ENCODE peak calls at places on chromosomes 2 and 18, in four cellular contexts. L is brain microvascular endothelial cell, Q is cardiac muscle cell, C is A673. F is an unnamed sample.

GRCh38 chr2:231604101-231604684 is 11.5 kb downstream of the TEX44 start:
- DNase-seq in C (no peak), Q (no peak), L (no peak), F (peak; percentile 75)

GRCh38 chr18:78737006-78737915 is 242.4 kb upstream of the SALL3 start:
- DNase-seq in Q (no peak), C (no peak), L (no peak), F (peak; percentile 2)

GRCh38 chr2:71528221-71528620 is 74.9 kb downstream of the DYSF start:
- DNase-seq in C (no peak), L (no peak), Q (no peak), F (no peak)

GRCh38 chr2:177603734-177604133 is 211.2 kb downstream of the AGPS start:
- DNase-seq in Q (no peak), C (no peak), L (no peak), F (no peak)

GRCh38 chr2:32668254-32668653 is 40.4 kb downstream of the TTC27 start:
- DNase-seq in C (no peak), Q (no peak), L (no peak), F (no peak)

GRCh38 chr2:65388051-65388531 is 44.3 kb downstream of the SPRED2 start:
- DNase-seq in C (no peak), Q (no peak), L (no peak), F (no peak)

GRCh38 chr2:117958186-117958585 is 55.7 kb downstream of the CCDC93 start:
- DNase-seq in Q (peak; percentile 66), L (peak; percentile 73), C (no peak), F (no peak)

GRCh38 chr18:2139676-2140075 is 431.6 kb downstream of the METTL4 start:
- DNase-seq in L (no peak), Q (peak; percentile 68), C (no peak), F (no peak)

GRCh38 chr2:112777036-112777435 is 7.3 kb downstream of the IL1A start:
- DNase-seq in C (no peak), Q (no peak), L (no peak), F (no peak)

GRCh38 chr2:63834401-63834800 is 7.3 kb upstream of the UGP2 start:
- DNase-seq in L (no peak), C (no peak), Q (no peak), F (no peak)

GRCh38 chr2:176468471-176468870 is 199.2 kb downstream of the MTX2 start:
- DNase-seq in Q (no peak), L (no peak), C (peak; percentile 48), F (no peak)

GRCh38 chr2:24825883-24826800 is 32.9 kb downstream of the CENPO start:
- DNase-seq in L (no peak), Q (peak; percentile 27), C (no peak), F (no peak)

GRCh38 chr2:237201461-237202287 is 116.0 kb downstream of the COPS8 start:
- DNase-seq in C (no peak), L (peak; percentile 84), Q (peak; percentile 81), F (peak; percentile 49)

GRCh38 chr2:45869165-45869501 is 217.7 kb downstream of the PRKCE start:
- DNase-seq in C (no peak), L (peak; percentile 37), Q (peak; percentile 27), F (no peak)

GRCh38 chr2:37636209-37637077 is 35.0 kb downstream of the CDC42EP3 start:
- DNase-seq in C (no peak), Q (no peak), L (no peak), F (no peak)

GRCh38 chr2:37633838-37634237 is 37.6 kb downstream of the CDC42EP3 start:
- DNase-seq in L (no peak), C (no peak), Q (no peak), F (no peak)

GRCh38 chr2:37635359-37636208 is 35.9 kb downstream of the CDC42EP3 start:
- DNase-seq in L (peak; percentile 90), Q (peak; percentile 86), C (no peak), F (no peak)

GRCh38 chr2:37633234-37633633 is 38.2 kb downstream of the CDC42EP3 start:
- DNase-seq in Q (no peak), C (no peak), L (no peak), F (no peak)

GRCh38 chr2:37634914-37635358 is 36.5 kb downstream of the CDC42EP3 start:
- DNase-seq in L (no peak), Q (no peak), C (no peak), F (no peak)
- H3K27ac ChIP-seq in L (peak overlapping the region; percentile 42), Q (no peak overlapping the region), C (no peak overlapping the region), F (peak overlapping the region; percentile 26)

GRCh38 chr2:170235860-170236638 is 58.1 kb downstream of the MYO3B start:
- DNase-seq in Q (peak; percentile 68), L (peak; percentile 56), C (peak; percentile 80), F (peak; percentile 20)
- H3K27ac ChIP-seq in Q (no peak overlapping the region), L (no peak overlapping the region), C (no peak overlapping the region), F (no peak overlapping the region)

GRCh38 chr2:132645943-132646804 is 23.8 kb downstream of the LYPD1 start:
- DNase-seq in C (no peak), Q (no peak), L (no peak), F (no peak)
- H3K27ac ChIP-seq in C (no peak overlapping the region), Q (no peak overlapping the region), L (no peak overlapping the region), F (no peak overlapping the region)

GRCh38 chr18:23693849-23694248 is 4.6 kb downstream of the LAMA3 start:
- DNase-seq in C (no peak), Q (no peak), L (no peak), F (no peak)
- H3K27ac ChIP-seq in C (no peak overlapping the region), Q (no peak overlapping the region), L (no peak overlapping the region), F (no peak overlapping the region)

GRCh38 chr2:219471476-219472371 is 27.0 kb upstream of the GMPPA start:
- DNase-seq in L (no peak), C (no peak), Q (no peak), F (no peak)

GRCh38 chr2:219474285-219475060 is 24.2 kb upstream of the GMPPA start:
- DNase-seq in C (no peak), L (no peak), Q (no peak), F (no peak)

GRCh38 chr2:219472629-219473187 is 26.0 kb upstream of the GMPPA start:
- DNase-seq in L (no peak), C (no peak), Q (no peak), F (no peak)

GRCh38 chr2:219475278-219475677 is 23.4 kb upstream of the GMPPA start:
- DNase-seq in L (no peak), Q (no peak), C (no peak), F (no peak)

GRCh38 chr2:219473511-219473910 is 25.2 kb upstream of the GMPPA start:
- DNase-seq in Q (no peak), C (no peak), L (no peak), F (no peak)
- H3K27ac ChIP-seq in Q (peak overlapping the region; percentile 61), C (no peak overlapping the region), L (no peak overlapping the region), F (no peak overlapping the region)

GRCh38 chr18:44803019-44803650 is 122.4 kb downstream of the SETBP1 start:
- DNase-seq in Q (peak; percentile 42), C (no peak), L (peak; percentile 85), F (peak; percentile 62)
- H3K27ac ChIP-seq in Q (peak overlapping the region; percentile 99), C (no peak overlapping the region), L (peak overlapping the region; percentile 44), F (peak overlapping the region; percentile 96)

GRCh38 chr2:119429225-119430000 is 2.2 kb upstream of the TMEM37 start:
- DNase-seq in C (peak; percentile 72), L (no peak), Q (peak; percentile 58), F (no peak)

GRCh38 chr2:119427756-119428155 is 3.9 kb upstream of the TMEM37 start:
- DNase-seq in Q (no peak), C (no peak), L (no peak), F (no peak)

GRCh38 chr2:119430023-119430498 is 1.6 kb upstream of the TMEM37 start:
- DNase-seq in L (no peak), Q (no peak), C (no peak), F (no peak)

GRCh38 chr2:119426801-119427395 is 4.8 kb upstream of the TMEM37 start:
- DNase-seq in Q (peak; percentile 69), L (no peak), C (no peak), F (peak; percentile 67)

GRCh38 chr2:119428488-119429224 is 3.0 kb upstream of the TMEM37 start:
- DNase-seq in C (no peak), L (no peak), Q (no peak), F (no peak)
- H3K27ac ChIP-seq in C (no peak overlapping the region), L (no peak overlapping the region), Q (peak overlapping the region; percentile 72), F (no peak overlapping the region)

DNA sequence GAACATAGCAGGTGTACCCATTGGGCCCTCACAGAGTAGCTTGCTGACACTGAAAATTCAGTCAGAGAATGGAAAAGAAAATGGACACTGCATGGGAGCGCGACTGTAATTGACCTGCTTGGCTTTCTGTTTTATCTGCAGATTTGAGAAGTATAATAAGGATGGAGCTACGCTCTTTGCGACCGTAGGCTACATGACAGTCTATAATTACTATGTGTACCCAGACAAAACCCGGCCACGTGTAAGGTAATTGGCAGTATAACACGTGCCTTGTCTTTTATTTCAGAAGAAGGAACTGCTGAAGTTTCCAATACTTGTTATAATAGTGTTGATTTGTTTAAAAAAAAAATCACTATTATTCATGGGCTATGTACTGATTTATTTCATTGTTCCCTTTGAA is 33.5 kb upstream of the METAP1D start:
- DNase-seq in C (no peak), L (no peak), Q (no peak), F (no peak)
- H3K27ac ChIP-seq in C (no peak overlapping the region), L (no peak overlapping the region), Q (no peak overlapping the region), F (no peak overlapping the region)

DNA sequence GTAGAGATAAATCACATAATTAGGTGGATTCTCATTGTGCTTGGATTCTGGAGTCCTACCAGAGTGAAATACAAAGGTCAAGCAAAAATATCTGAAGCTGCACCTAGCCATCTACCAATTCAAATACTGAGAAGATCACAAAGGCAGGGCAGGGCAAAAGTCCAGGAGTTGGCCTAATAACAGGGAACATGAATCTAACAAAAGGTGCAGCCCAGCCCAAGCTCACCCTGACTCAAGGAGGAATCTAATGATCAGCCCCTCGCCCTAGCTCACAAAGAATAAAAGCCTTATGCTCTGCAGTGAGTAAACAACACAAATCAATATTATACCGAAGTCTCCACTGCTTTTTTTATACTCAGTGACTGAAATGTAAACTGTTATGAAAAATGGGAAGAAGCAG is 49.3 kb downstream of the ANTXR1 start:
- DNase-seq in C (no peak), L (no peak), Q (no peak), F (no peak)
- H3K27ac ChIP-seq in C (no peak overlapping the region), L (no peak overlapping the region), Q (no peak overlapping the region), F (no peak overlapping the region)

GRCh38 chr2:160279813-160280465 is 79.9 kb upstream of the ITGB6 start:
- DNase-seq in C (peak; percentile 68), L (peak; percentile 28), Q (peak; percentile 38), F (no peak)

GRCh38 chr2:160281213-160281612 is 81.1 kb upstream of the ITGB6 start:
- DNase-seq in C (no peak), L (no peak), Q (no peak), F (no peak)

GRCh38 chr2:160278101-160278888 is 78.2 kb upstream of the ITGB6 start:
- DNase-seq in C (peak; percentile 94), L (no peak), Q (no peak), F (no peak)

GRCh38 chr2:160275646-160276045 is 75.6 kb upstream of the ITGB6 start:
- DNase-seq in L (no peak), C (no peak), Q (no peak), F (no peak)

DNA sequence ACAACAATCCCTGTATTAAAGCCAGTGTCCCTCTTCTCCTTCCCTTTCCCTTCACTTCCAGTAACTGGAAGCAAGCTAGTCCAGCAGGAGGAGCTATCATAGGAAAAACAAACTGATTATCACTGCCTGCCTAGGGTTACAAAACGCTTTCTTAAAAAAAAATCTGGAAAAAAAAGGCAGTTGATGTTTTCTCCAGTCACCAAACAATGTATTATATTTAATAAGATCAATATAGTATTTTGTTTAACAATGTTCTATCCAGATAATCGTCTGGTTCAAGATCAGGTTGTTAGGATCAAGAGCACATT is 78.8 kb upstream of the ITGB6 start:
- DNase-seq in Q (peak; percentile 81), C (no peak), L (peak; percentile 25), F (no peak)
- H3K27ac ChIP-seq in Q (no peak overlapping the region), C (peak overlapping the region; percentile 4), L (peak overlapping the region; percentile 15), F (peak overlapping the region; percentile 60)